ENCODE peak calls at places on chromosomes 4 and X, in four cellular contexts. V is iris pigment epithelial cell, F is amygdala, S is posterior vena cava. Q is an unnamed sample.

GRCh38 chr4:100848865-100849264 is 331.0 kb upstream of the EMCN start:
- DNase-seq in V (no peak), F (no peak), S (no peak), Q (no peak)

GRCh38 chr4:41379230-41379629 is 122.5 kb downstream of the UCHL1 start:
- DNase-seq in V (no peak), F (no peak), S (no peak), Q (no peak)

GRCh38 chrX:23883737-23884354 is 23.9 kb downstream of the APOO start:
- DNase-seq in V (peak), F (no peak), S (no peak), Q (peak)

GRCh38 chr4:130080872-130081451 is 985.0 kb downstream of the C4orf33 start:
- DNase-seq in V (no peak), F (no peak), S (no peak), Q (peak)

GRCh38 chr4:103754844-103755243 is 35.1 kb upstream of the TACR3 start:
- DNase-seq in V (peak), F (no peak), S (no peak), Q (no peak)

GRCh38 chr4:147924604-147925412 is 192.9 kb downstream of the ARHGAP10 start:
- DNase-seq in V (peak), F (no peak), S (no peak), Q (peak)

GRCh38 chrX:29143356-29143755 is 556.1 kb downstream of the IL1RAPL1 start:
- DNase-seq in V (peak), F (no peak), S (no peak), Q (no peak)

GRCh38 chr4:160136021-160136420 is 1033.1 kb downstream of the RAPGEF2 start:
- DNase-seq in V (no peak), F (no peak), S (no peak), Q (no peak)

GRCh38 chr4:6290769-6291547 is 21.3 kb downstream of the WFS1 start:
- DNase-seq in V (no peak), F (no peak), S (no peak), Q (no peak)

GRCh38 chr4:154606728-154607723 is 5.4 kb downstream of the FGG start:
- DNase-seq in V (no peak), F (no peak), S (no peak), Q (no peak)

GRCh38 chrX:24767557-24767956 is 73.8 kb downstream of the POLA1 start:
- DNase-seq in V (peak), F (no peak), S (no peak), Q (no peak)

GRCh38 chr4:33780952-33781655 is 2463.2 kb downstream of the ARAP2 start:
- DNase-seq in V (peak), F (no peak), S (no peak), Q (no peak)

GRCh38 chrX:100263650-100264049 is 146.4 kb downstream of the PCDH19 start:
- DNase-seq in V (no peak), F (no peak), S (no peak), Q (no peak)

GRCh38 chr4:8285976-8286718 is 16.6 kb downstream of the HTRA3 start:
- DNase-seq in V (no peak), F (no peak), S (peak), Q (no peak)

GRCh38 chr4:99028187-99028586 is 32.7 kb downstream of the METAP1 start:
- DNase-seq in V (peak), F (no peak), S (no peak), Q (no peak)

GRCh38 chrX:106039920-106040319 is 1.4 kb upstream of the SERPINA7 start:
- DNase-seq in V (peak), F (no peak), S (no peak), Q (no peak)

GRCh38 chr4:128123036-128123435 is 61.9 kb downstream of the LARP1B start:
- DNase-seq in V (no peak), F (no peak), S (no peak), Q (no peak)

GRCh38 chrX:1380672-1381233 is 11.2 kb downstream of the SLC25A6 start:
- DNase-seq in V (no peak), F (no peak), S (peak), Q (peak)

GRCh38 chr4:173990879-173991231 is 292.6 kb downstream of the FBXO8 start:
- DNase-seq in V (no peak), F (no peak), S (no peak), Q (no peak)

GRCh38 chr4:164956766-164957643 is 20.5 kb downstream of the TRIM61 start:
- DNase-seq in V (peak), F (peak), S (peak), Q (no peak)

GRCh38 chrX:154779261-154779660 is 16.6 kb downstream of the DKC1 start:
- DNase-seq in V (peak), F (no peak), S (no peak), Q (no peak)

GRCh38 chr4:145183023-145183422 is 2.6 kb upstream of the OTUD4 start:
- DNase-seq in V (no peak), F (no peak), S (no peak), Q (no peak)

GRCh38 chrX:49919617-49920016 is 2.8 kb upstream of the CLCN5 start:
- DNase-seq in V (peak), F (no peak), S (no peak), Q (peak)

GRCh38 chrX:136170109-136170800 is 22.9 kb downstream of the FHL1 start:
- DNase-seq in V (peak), F (peak), S (no peak), Q (no peak)

GRCh38 chr4:126572264-126572663 is 1060.5 kb upstream of the INTU start:
- DNase-seq in V (no peak), F (no peak), S (no peak), Q (no peak)

GRCh38 chr4:132958457-132959263 is 190.4 kb upstream of the PCDH10 start:
- DNase-seq in V (no peak), F (no peak), S (no peak), Q (no peak)

GRCh38 chr4:102663073-102663472 is 97.7 kb downstream of the MANBA start:
- DNase-seq in V (peak), F (no peak), S (no peak), Q (peak)

GRCh38 chr4:36197501-36197900 is 46.8 kb downstream of the ARAP2 start:
- DNase-seq in V (no peak), F (no peak), S (peak), Q (no peak)

GRCh38 chr4:113979157-113979972 is at the start of gene ARSJ:
- DNase-seq in V (peak), F (peak), S (peak), Q (no peak)

GRCh38 chr4:181819951-181820350 is 423.3 kb upstream of the TENM3 start:
- DNase-seq in V (no peak), F (no peak), S (no peak), Q (no peak)

GRCh38 chr4:148355442-148356123 is 86.6 kb downstream of the NR3C2 start:
- DNase-seq in V (no peak), F (no peak), S (no peak), Q (no peak)

GRCh38 chrX:77298790-77299189 is 148.4 kb upstream of the FGF16 start:
- DNase-seq in V (no peak), F (no peak), S (no peak), Q (no peak)

GRCh38 chr4:89468632-89469031 is 161.0 kb upstream of the GPRIN3 start:
- DNase-seq in V (peak), F (no peak), S (no peak), Q (peak)